ENCODE peak calls at places on chromosomes 4 and X, in five cellular contexts. J is fibroblast of lung, M is heart left ventricle, B is astrocyte, T is neural progenitor cell. G is an unnamed sample.

GRCh38 chrX:122941801-122942200 is 242.3 kb upstream of the GRIA3 start:
- DNase-seq in M (no peak), B (no peak), T (no peak), J (no peak), G (no peak)

GRCh38 chr4:149910604-149911367 is 95.1 kb upstream of the IQCM start:
- DNase-seq in J (no peak), T (no peak), B (no peak), M (no peak), G (no peak)

GRCh38 chrX:14963447-14964236 is 90.4 kb downstream of the MOSPD2 start:
- DNase-seq in M (no peak), T (no peak), B (peak), J (peak), G (peak)

GRCh38 chr4:142549726-142550463 is 296.2 kb downstream of the INPP4B start:
- DNase-seq in M (no peak), B (peak), J (peak), T (no peak), G (peak)

GRCh38 chr4:151356510-151356909 is 31.1 kb upstream of the SH3D19 start:
- DNase-seq in B (peak), J (peak), M (no peak), T (no peak), G (peak)

GRCh38 chr4:13968723-13969122 is 341.2 kb upstream of the BOD1L1 start:
- DNase-seq in J (peak), B (peak), M (no peak), T (no peak), G (no peak)

GRCh38 chr4:76192221-76192620 is 21.4 kb downstream of the SCARB2 start:
- DNase-seq in B (no peak), M (no peak), J (no peak), T (no peak), G (no peak)

GRCh38 chr4:184120549-184121127 is 97.0 kb downstream of the ENPP6 start:
- DNase-seq in M (no peak), B (no peak), J (no peak), T (no peak), G (no peak)

GRCh38 chr4:15906024-15906443 is 32.5 kb downstream of the FGFBP1 start:
- DNase-seq in M (peak), B (peak), J (peak), T (peak), G (no peak)

GRCh38 chr4:108433832-108434231 is 186.5 kb upstream of the RPL34 start:
- DNase-seq in M (no peak), J (peak), B (peak), T (no peak), G (peak)

GRCh38 chrX:18133605-18134004 is 87.1 kb downstream of the BEND2 start:
- DNase-seq in B (no peak), T (no peak), J (no peak), M (no peak), G (no peak)

GRCh38 chrX:65707153-65707552 is 39.7 kb downstream of the MSN start:
- DNase-seq in T (no peak), B (no peak), M (no peak), J (no peak), G (no peak)

GRCh38 chrX:145773006-145773405 is 44.6 kb upstream of the SLITRK2 start:
- DNase-seq in B (no peak), M (no peak), T (no peak), J (no peak), G (no peak)

GRCh38 chrX:22800806-22801205 is 199.0 kb upstream of the DDX53 start:
- DNase-seq in B (peak), J (peak), T (no peak), M (no peak), G (no peak)

GRCh38 chr4:160129439-160129838 is 1026.6 kb downstream of the RAPGEF2 start:
- DNase-seq in M (no peak), J (peak), T (no peak), B (peak), G (peak)

GRCh38 chrX:3176439-3176820 is 135.2 kb downstream of the ARSF start:
- DNase-seq in B (peak), T (peak), M (no peak), J (peak), G (no peak)

GRCh38 chr4:149343614-149344013 is 472.0 kb downstream of the IQCM start:
- DNase-seq in T (no peak), B (no peak), M (no peak), J (no peak), G (no peak)

GRCh38 chr4:18369561-18369960 is 348.0 kb upstream of the LCORL start:
- DNase-seq in B (no peak), J (no peak), M (no peak), T (no peak), G (no peak)

GRCh38 chrX:152641996-152642395 is 4.3 kb downstream of the GABRQ start:
- DNase-seq in T (peak), B (no peak), J (no peak), M (no peak), G (no peak)

G was measured in brain microvascular endothelial cell.